ENCODE peak calls at places on chromosome 7, in five cellular contexts. One of them, this sample, is unnamed.
A peak's percentile ranks its signal among the peaks of the same experiment; 100 is the strongest.

GRCh38 chr7:136136906-136137305 is 159.7 kb upstream of the MTPN start:
- DNase-seq in ovary: no peak
- DNase-seq in PC-3: no peak
- DNase-seq in tibial artery: no peak
- DNase-seq in neural progenitor cell: peak; percentile 17
- DNase-seq in this sample: no peak

GRCh38 chr7:6530626-6531491 is 20.4 kb downstream of the GRID2IP start:
- DNase-seq in ovary: no peak
- DNase-seq in PC-3: no peak
- DNase-seq in tibial artery: no peak
- DNase-seq in neural progenitor cell: peak; percentile 79
- DNase-seq in this sample: peak; percentile 10

GRCh38 chr7:20217193-20217948 is at the start of gene MACC1:
- DNase-seq in ovary: no peak
- DNase-seq in PC-3: peak; percentile 95
- DNase-seq in tibial artery: no peak
- DNase-seq in neural progenitor cell: peak; percentile 71
- DNase-seq in this sample: peak; percentile 97

GRCh38 chr7:28685660-28686417 is 272.3 kb downstream of the TRIL start:
- DNase-seq in ovary: peak; percentile 90
- DNase-seq in PC-3: peak; percentile 97
- DNase-seq in tibial artery: peak; percentile 98
- DNase-seq in neural progenitor cell: peak; percentile 58
- DNase-seq in this sample: peak; percentile 78

GRCh38 chr7:29808075-29808786 is 1.9 kb downstream of the WIPF3 start:
- DNase-seq in ovary: no peak
- DNase-seq in PC-3: no peak
- DNase-seq in tibial artery: no peak
- DNase-seq in neural progenitor cell: no peak
- DNase-seq in this sample: no peak

GRCh38 chr7:95595825-95596182 is 512 bp downstream of the PDK4 start:
- DNase-seq in ovary: peak; percentile 56
- DNase-seq in PC-3: no peak
- DNase-seq in tibial artery: no peak
- DNase-seq in neural progenitor cell: no peak
- DNase-seq in this sample: no peak

GRCh38 chr7:50751136-50751535 is 31.6 kb downstream of the GRB10 start:
- DNase-seq in ovary: no peak
- DNase-seq in PC-3: peak; percentile 11
- DNase-seq in tibial artery: no peak
- DNase-seq in neural progenitor cell: no peak
- DNase-seq in this sample: no peak

GRCh38 chr7:81367335-81367801 is 402.5 kb downstream of the HGF start:
- DNase-seq in ovary: no peak
- DNase-seq in PC-3: no peak
- DNase-seq in tibial artery: no peak
- DNase-seq in neural progenitor cell: no peak
- DNase-seq in this sample: no peak

GRCh38 chr7:66837007-66837406 is 84.0 kb upstream of the TMEM248 start:
- DNase-seq in ovary: no peak
- DNase-seq in PC-3: peak; percentile 75
- DNase-seq in tibial artery: no peak
- DNase-seq in neural progenitor cell: peak; percentile 76
- DNase-seq in this sample: peak; percentile 85

GRCh38 chr7:135349746-135350145 is 116.1 kb downstream of the STRA8 start:
- DNase-seq in ovary: no peak
- DNase-seq in PC-3: no peak
- DNase-seq in tibial artery: no peak
- DNase-seq in neural progenitor cell: no peak
- DNase-seq in this sample: no peak

GRCh38 chr7:140035400-140036223 is 27.1 kb downstream of the PARP12 start:
- DNase-seq in ovary: no peak
- DNase-seq in PC-3: peak; percentile 89
- DNase-seq in tibial artery: no peak
- DNase-seq in neural progenitor cell: no peak
- DNase-seq in this sample: no peak

GRCh38 chr7:64799-65430 is 127.5 kb upstream of the FAM20C start:
- DNase-seq in ovary: no peak
- DNase-seq in PC-3: peak; percentile 8
- DNase-seq in tibial artery: no peak
- DNase-seq in neural progenitor cell: no peak
- DNase-seq in this sample: no peak

GRCh38 chr7:34718867-34719266 is 60.8 kb downstream of the NPSR1 start:
- DNase-seq in ovary: no peak
- DNase-seq in PC-3: no peak
- DNase-seq in tibial artery: no peak
- DNase-seq in neural progenitor cell: no peak
- DNase-seq in this sample: no peak

GRCh38 chr7:26944486-26944885 is 80.1 kb upstream of the SKAP2 start:
- DNase-seq in ovary: no peak
- DNase-seq in PC-3: no peak
- DNase-seq in tibial artery: no peak
- DNase-seq in neural progenitor cell: no peak
- DNase-seq in this sample: no peak

GRCh38 chr7:106644999-106645398 is 16.0 kb downstream of the CCDC71L start:
- DNase-seq in ovary: no peak
- DNase-seq in PC-3: no peak
- DNase-seq in tibial artery: no peak
- DNase-seq in neural progenitor cell: no peak
- DNase-seq in this sample: no peak

GRCh38 chr7:130896051-130896881 is 162.3 kb upstream of the KLF14 start:
- DNase-seq in ovary: no peak
- DNase-seq in PC-3: no peak
- DNase-seq in tibial artery: no peak
- DNase-seq in neural progenitor cell: no peak
- DNase-seq in this sample: no peak
- H3K4me1 ChIP-seq in ovary: peaks cover 7% of the 10 kb centered on the region
- H3K4me1 ChIP-seq in PC-3: peaks cover 92% of the 10 kb centered on the region
- H3K4me1 ChIP-seq in tibial artery: peaks cover 44% of the 10 kb centered on the region
- H3K4me1 ChIP-seq in neural progenitor cell: peaks cover 24% of the 10 kb centered on the region
- H3K4me1 ChIP-seq in this sample: peaks cover 14% of the 10 kb centered on the region

GRCh38 chr7:101988513-101988912 is 171.1 kb downstream of the CUX1 start:
- DNase-seq in ovary: no peak
- DNase-seq in PC-3: no peak
- DNase-seq in tibial artery: peak; percentile 60
- DNase-seq in neural progenitor cell: no peak
- DNase-seq in this sample: no peak

GRCh38 chr7:101986335-101986734 is 168.9 kb downstream of the CUX1 start:
- DNase-seq in ovary: no peak
- DNase-seq in PC-3: no peak
- DNase-seq in tibial artery: no peak
- DNase-seq in neural progenitor cell: peak; percentile 64
- DNase-seq in this sample: no peak

GRCh38 chr7:101985646-101986199 is 168.3 kb downstream of the CUX1 start:
- DNase-seq in ovary: no peak
- DNase-seq in PC-3: no peak
- DNase-seq in tibial artery: no peak
- DNase-seq in neural progenitor cell: peak; percentile 71
- DNase-seq in this sample: no peak

GRCh38 chr7:101989101-101989500 is 171.7 kb downstream of the CUX1 start:
- DNase-seq in ovary: no peak
- DNase-seq in PC-3: no peak
- DNase-seq in tibial artery: no peak
- DNase-seq in neural progenitor cell: no peak
- DNase-seq in this sample: no peak

GRCh38 chr7:101987494-101987893 is 170.1 kb downstream of the CUX1 start:
- DNase-seq in ovary: no peak
- DNase-seq in PC-3: no peak
- DNase-seq in tibial artery: no peak
- DNase-seq in neural progenitor cell: no peak
- DNase-seq in this sample: no peak
- H3K4me1 ChIP-seq in ovary: peaks cover 1% of the 10 kb centered on the region
- H3K4me1 ChIP-seq in PC-3: no peaks in the 10 kb centered on the region
- H3K4me1 ChIP-seq in tibial artery: no peaks in the 10 kb centered on the region
- H3K4me1 ChIP-seq in neural progenitor cell: peaks cover 23% of the 10 kb centered on the region
- H3K4me1 ChIP-seq in this sample: no peaks in the 10 kb centered on the region

GRCh38 chr7:158821173-158822021 is 7.9 kb downstream of the ESYT2 start:
- DNase-seq in ovary: no peak
- DNase-seq in PC-3: peak; percentile 89
- DNase-seq in tibial artery: no peak
- DNase-seq in neural progenitor cell: no peak
- DNase-seq in this sample: peak; percentile 80

GRCh38 chr7:158825628-158826289 is 3.5 kb downstream of the ESYT2 start:
- DNase-seq in ovary: no peak
- DNase-seq in PC-3: no peak
- DNase-seq in tibial artery: no peak
- DNase-seq in neural progenitor cell: no peak
- DNase-seq in this sample: no peak

GRCh38 chr7:158820656-158821055 is 8.7 kb downstream of the ESYT2 start:
- DNase-seq in ovary: no peak
- DNase-seq in PC-3: peak; percentile 39
- DNase-seq in tibial artery: no peak
- DNase-seq in neural progenitor cell: no peak
- DNase-seq in this sample: no peak

GRCh38 chr7:158827411-158828342 is 1.6 kb downstream of the ESYT2 start:
- DNase-seq in ovary: no peak
- DNase-seq in PC-3: peak; percentile 36
- DNase-seq in tibial artery: no peak
- DNase-seq in neural progenitor cell: no peak
- DNase-seq in this sample: no peak

DNA sequence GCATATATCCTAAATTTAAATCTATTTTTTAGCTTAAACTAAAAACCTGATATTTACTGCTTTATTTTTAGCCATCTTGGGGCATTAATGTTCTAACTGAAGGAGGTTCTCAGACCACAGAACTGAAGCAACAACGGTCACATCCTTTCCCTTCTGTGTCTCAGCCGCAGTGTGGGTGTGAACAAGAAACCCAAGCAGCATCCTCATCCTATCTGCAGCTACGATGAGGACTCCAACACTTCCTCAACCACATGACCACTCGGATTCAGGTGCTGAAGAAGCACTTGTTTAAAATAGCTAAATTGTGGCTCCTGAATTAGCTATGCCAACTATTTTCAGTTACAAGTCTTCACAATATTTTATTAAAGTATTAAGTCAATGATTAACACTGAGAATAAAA is 5.3 kb downstream of the ESYT2 start:
- DNase-seq in ovary: no peak
- DNase-seq in PC-3: no peak
- DNase-seq in tibial artery: no peak
- DNase-seq in neural progenitor cell: no peak
- DNase-seq in this sample: peak; percentile 72
- H3K4me1 ChIP-seq in ovary: peaks cover 15% of the 10 kb centered on the region
- H3K4me1 ChIP-seq in PC-3: peaks cover 41% of the 10 kb centered on the region
- H3K4me1 ChIP-seq in tibial artery: peaks cover 22% of the 10 kb centered on the region
- H3K4me1 ChIP-seq in neural progenitor cell: peaks cover 6% of the 10 kb centered on the region
- H3K4me1 ChIP-seq in this sample: peaks cover 9% of the 10 kb centered on the region

DNA sequence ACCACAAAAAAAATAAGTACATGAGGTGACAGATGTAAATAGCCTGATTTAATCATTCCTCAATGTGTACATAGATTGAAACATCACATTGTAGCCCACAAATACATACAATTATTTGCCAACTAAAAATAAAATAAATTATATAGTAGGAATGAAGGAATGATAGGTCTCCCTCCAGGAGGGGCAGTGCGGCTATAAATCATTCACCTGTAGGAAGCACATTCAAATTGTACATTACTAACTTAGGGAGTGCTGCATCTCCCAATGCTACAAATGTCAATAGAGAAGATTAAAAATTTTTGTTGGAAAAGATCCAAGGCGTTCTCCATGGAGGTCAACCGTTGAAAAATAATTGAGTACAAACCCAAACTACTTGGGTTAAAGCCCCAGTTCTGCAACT is 4.2 kb downstream of the KBTBD2 start:
- DNase-seq in ovary: no peak
- DNase-seq in PC-3: no peak
- DNase-seq in tibial artery: no peak
- DNase-seq in neural progenitor cell: no peak
- DNase-seq in this sample: no peak
- H3K4me1 ChIP-seq in ovary: peaks cover 9% of the 10 kb centered on the region
- H3K4me1 ChIP-seq in PC-3: peaks cover 6% of the 10 kb centered on the region
- H3K4me1 ChIP-seq in tibial artery: peaks cover 14% of the 10 kb centered on the region
- H3K4me1 ChIP-seq in neural progenitor cell: peaks cover 8% of the 10 kb centered on the region
- H3K4me1 ChIP-seq in this sample: peaks cover 3% of the 10 kb centered on the region

GRCh38 chr7:116354546-116355422 is 144.4 kb downstream of the TES start:
- DNase-seq in ovary: peak; percentile 69
- DNase-seq in PC-3: peak; percentile 96
- DNase-seq in tibial artery: peak; percentile 75
- DNase-seq in neural progenitor cell: no peak
- DNase-seq in this sample: peak; percentile 82
- H3K4me1 ChIP-seq in ovary: peaks cover 24% of the 10 kb centered on the region
- H3K4me1 ChIP-seq in PC-3: peaks cover 51% of the 10 kb centered on the region
- H3K4me1 ChIP-seq in tibial artery: peaks cover 52% of the 10 kb centered on the region
- H3K4me1 ChIP-seq in neural progenitor cell: peaks cover 8% of the 10 kb centered on the region
- H3K4me1 ChIP-seq in this sample: no peaks in the 10 kb centered on the region

GRCh38 chr7:36276428-36277246 is 113.0 kb upstream of the ANLN start:
- DNase-seq in ovary: no peak
- DNase-seq in PC-3: no peak
- DNase-seq in tibial artery: peak; percentile 13
- DNase-seq in neural progenitor cell: no peak
- DNase-seq in this sample: no peak
- H3K4me1 ChIP-seq in ovary: peaks cover 35% of the 10 kb centered on the region
- H3K4me1 ChIP-seq in PC-3: peaks cover 47% of the 10 kb centered on the region
- H3K4me1 ChIP-seq in tibial artery: peaks cover 35% of the 10 kb centered on the region
- H3K4me1 ChIP-seq in neural progenitor cell: peaks cover 53% of the 10 kb centered on the region
- H3K4me1 ChIP-seq in this sample: peaks cover 3% of the 10 kb centered on the region

GRCh38 chr7:151679868-151680534 is 160.3 kb upstream of the RHEB start:
- DNase-seq in ovary: no peak
- DNase-seq in PC-3: no peak
- DNase-seq in tibial artery: no peak
- DNase-seq in neural progenitor cell: no peak
- DNase-seq in this sample: no peak

GRCh38 chr7:151679073-151679708 is 159.5 kb upstream of the RHEB start:
- DNase-seq in ovary: no peak
- DNase-seq in PC-3: no peak
- DNase-seq in tibial artery: peak; percentile 62
- DNase-seq in neural progenitor cell: no peak
- DNase-seq in this sample: no peak

GRCh38 chr7:151677581-151678226 is 158.0 kb upstream of the RHEB start:
- DNase-seq in ovary: no peak
- DNase-seq in PC-3: no peak
- DNase-seq in tibial artery: no peak
- DNase-seq in neural progenitor cell: no peak
- DNase-seq in this sample: no peak

GRCh38 chr7:151676759-151677158 is 157.1 kb upstream of the RHEB start:
- DNase-seq in ovary: no peak
- DNase-seq in PC-3: no peak
- DNase-seq in tibial artery: no peak
- DNase-seq in neural progenitor cell: no peak
- DNase-seq in this sample: peak; percentile 14

DNA sequence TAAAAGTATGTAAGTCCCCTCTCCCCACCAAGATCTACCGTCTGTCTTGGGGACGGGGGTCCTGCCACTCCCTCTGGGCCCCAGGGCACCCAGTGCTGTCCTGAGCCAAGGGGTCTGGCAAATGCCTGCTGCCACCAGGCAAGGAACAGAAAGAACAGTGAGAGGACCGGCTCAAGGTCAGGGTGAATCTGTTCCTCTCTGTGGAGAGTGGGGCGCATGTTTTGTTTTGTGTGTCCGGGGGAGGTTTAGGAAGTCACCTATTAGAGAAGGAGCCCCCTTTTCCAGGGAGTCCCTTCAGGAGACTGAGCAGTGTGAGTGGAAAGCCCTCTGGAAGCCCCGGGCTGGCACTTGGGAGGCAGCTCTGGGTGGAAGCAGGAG is 158.5 kb upstream of the RHEB start:
- DNase-seq in ovary: no peak
- DNase-seq in PC-3: no peak
- DNase-seq in tibial artery: peak; percentile 58
- DNase-seq in neural progenitor cell: no peak
- DNase-seq in this sample: no peak
- H3K4me1 ChIP-seq in ovary: peaks cover 3% of the 10 kb centered on the region
- H3K4me1 ChIP-seq in PC-3: no peaks in the 10 kb centered on the region
- H3K4me1 ChIP-seq in tibial artery: peaks cover 34% of the 10 kb centered on the region
- H3K4me1 ChIP-seq in neural progenitor cell: peaks cover 3% of the 10 kb centered on the region
- H3K4me1 ChIP-seq in this sample: no peaks in the 10 kb centered on the region

GRCh38 chr7:150954201-150954985 is 23.7 kb downstream of the KCNH2 start:
- DNase-seq in ovary: peak; percentile 21
- DNase-seq in PC-3: no peak
- DNase-seq in tibial artery: no peak
- DNase-seq in neural progenitor cell: no peak
- DNase-seq in this sample: no peak
- H3K4me1 ChIP-seq in ovary: peaks cover 16% of the 10 kb centered on the region
- H3K4me1 ChIP-seq in PC-3: no peaks in the 10 kb centered on the region
- H3K4me1 ChIP-seq in tibial artery: peaks cover 15% of the 10 kb centered on the region
- H3K4me1 ChIP-seq in neural progenitor cell: peaks cover 14% of the 10 kb centered on the region
- H3K4me1 ChIP-seq in this sample: no peaks in the 10 kb centered on the region